ENCODE peak calls at places on chromosomes 4 and X, in ten cellular contexts. W is stimulated activated CD8-positive, alpha-beta memory T cell treated with anti-CD3 and anti-CD28 coated beads, Interleukin-2, amount 100 ng/mL, for 1 hour; T is effector CD4-positive, alpha-beta T cell; E is progenitor cell of endocrine pancreas; I is EL; A is fibroblast of villous mesenchyme; S is activated B cell treated with CpG ODN at 0.5 μM for 24 hours; F is EH; Q is HEK293T; N is T-helper 22 cell. U is an unnamed sample.

GRCh38 chr4:146638801-146639351 is at the start of gene POU4F2:
- DNase-seq in I (peak; percentile 37), A (no peak), W (no peak), Q (peak; percentile 58), S (no peak), F (peak; percentile 19), E (no peak), N (no peak), T (no peak), U (no peak)

GRCh38 chrX:29090811-29091210 is 503.6 kb downstream of the IL1RAPL1 start:
- DNase-seq in I (no peak), N (no peak), F (peak; percentile 0), T (no peak), S (no peak), A (peak; percentile 13), Q (no peak), E (no peak), W (no peak), U (no peak)

GRCh38 chrX:9379697-9380551 is 84.9 kb upstream of the TBL1X start:
- DNase-seq in F (peak; percentile 58), A (peak; percentile 15), E (no peak), S (no peak), T (no peak), N (no peak), Q (no peak), W (no peak), I (peak; percentile 52), U (no peak)

GRCh38 chr4:55215087-55215486 is 89.7 kb upstream of the KDR start:
- DNase-seq in W (no peak), A (no peak), E (no peak), Q (no peak), I (no peak), N (no peak), F (no peak), T (no peak), S (no peak), U (no peak)

GRCh38 chr4:145698507-145698906 is 18.6 kb downstream of the C4orf51 start:
- DNase-seq in Q (no peak), S (no peak), E (no peak), F (no peak), I (no peak), A (no peak), T (no peak), W (no peak), N (no peak), U (no peak)

GRCh38 chr4:102869569-102870227 is 906 bp downstream of the CISD2 start:
- DNase-seq in T (peak; percentile 7), S (no peak), N (no peak), F (no peak), I (no peak), Q (no peak), W (no peak), E (no peak), A (no peak), U (no peak)

GRCh38 chrX:56974408-56974807 is 20.9 kb downstream of the SPIN3 start:
- DNase-seq in W (no peak), A (no peak), Q (no peak), S (no peak), I (no peak), N (no peak), F (no peak), T (no peak), E (no peak), U (no peak)

GRCh38 chr4:90841676-90842075 is 714.5 kb downstream of the CCSER1 start:
- DNase-seq in S (no peak), I (no peak), N (no peak), T (no peak), W (no peak), Q (no peak), F (no peak), A (no peak), E (no peak), U (no peak)

GRCh38 chr4:8319731-8320385 is 50.3 kb downstream of the HTRA3 start:
- DNase-seq in E (no peak), I (no peak), T (no peak), F (peak; percentile 13), N (no peak), A (no peak), W (no peak), Q (no peak), S (no peak), U (peak; percentile 23)